ENCODE peak calls at places on chromosome 18, in eight cellular contexts. One of them, this sample, is unnamed.

GRCh38 chr18:36035253-36035652 is 32.1 kb downstream of the RPRD1A start:
- DNase-seq in activated CD4-positive, alpha-beta T cell treated with anti-CD3 and anti-CD28 coated beads, Interleukin-2, amount 50 U/mL, for 1 hour: no peak
- DNase-seq in activated gamma-delta T cell treated with Interleukin-2 at 50 U/mL for 16 hours: no peak
- DNase-seq in HT1080: no peak
- DNase-seq in lung: no peak
- DNase-seq in NCI-H82: peak; percentile 13
- DNase-seq in T47D: no peak
- DNase-seq in HFFc6: peak; percentile 19
- DNase-seq in this sample: no peak

GRCh38 chr18:47204908-47205522 is 28.9 kb upstream of the IER3IP1 start:
- DNase-seq in activated CD4-positive, alpha-beta T cell treated with anti-CD3 and anti-CD28 coated beads, Interleukin-2, amount 50 U/mL, for 1 hour: peak; percentile 22
- DNase-seq in activated gamma-delta T cell treated with Interleukin-2 at 50 U/mL for 16 hours: peak; percentile 27
- DNase-seq in HT1080: peak; percentile 42
- DNase-seq in lung: peak; percentile 38
- DNase-seq in NCI-H82: peak; percentile 69
- DNase-seq in T47D: peak; percentile 51
- DNase-seq in HFFc6: peak; percentile 41
- DNase-seq in this sample: no peak

GRCh38 chr18:11387880-11388279 is 221.5 kb upstream of the SLC35G4 start:
- DNase-seq in activated CD4-positive, alpha-beta T cell treated with anti-CD3 and anti-CD28 coated beads, Interleukin-2, amount 50 U/mL, for 1 hour: no peak
- DNase-seq in activated gamma-delta T cell treated with Interleukin-2 at 50 U/mL for 16 hours: no peak
- DNase-seq in HT1080: peak; percentile 72
- DNase-seq in lung: peak; percentile 41
- DNase-seq in NCI-H82: peak; percentile 45
- DNase-seq in T47D: peak; percentile 80
- DNase-seq in HFFc6: peak; percentile 59
- DNase-seq in this sample: no peak

GRCh38 chr18:13608791-13609552 is 117.4 kb downstream of the FAM210A start:
- DNase-seq in activated CD4-positive, alpha-beta T cell treated with anti-CD3 and anti-CD28 coated beads, Interleukin-2, amount 50 U/mL, for 1 hour: peak; percentile 39
- DNase-seq in activated gamma-delta T cell treated with Interleukin-2 at 50 U/mL for 16 hours: no peak
- DNase-seq in HT1080: no peak
- DNase-seq in lung: no peak
- DNase-seq in NCI-H82: no peak
- DNase-seq in T47D: no peak
- DNase-seq in HFFc6: no peak
- DNase-seq in this sample: no peak

GRCh38 chr18:519019-519879 is 18.7 kb upstream of the COLEC12 start:
- DNase-seq in activated CD4-positive, alpha-beta T cell treated with anti-CD3 and anti-CD28 coated beads, Interleukin-2, amount 50 U/mL, for 1 hour: no peak
- DNase-seq in activated gamma-delta T cell treated with Interleukin-2 at 50 U/mL for 16 hours: no peak
- DNase-seq in HT1080: peak; percentile 35
- DNase-seq in lung: peak; percentile 42
- DNase-seq in NCI-H82: no peak
- DNase-seq in T47D: no peak
- DNase-seq in HFFc6: no peak
- DNase-seq in this sample: no peak

GRCh38 chr18:59779979-59780378 is 82.8 kb upstream of the CCBE1 start:
- DNase-seq in activated CD4-positive, alpha-beta T cell treated with anti-CD3 and anti-CD28 coated beads, Interleukin-2, amount 50 U/mL, for 1 hour: no peak
- DNase-seq in activated gamma-delta T cell treated with Interleukin-2 at 50 U/mL for 16 hours: no peak
- DNase-seq in HT1080: peak; percentile 85
- DNase-seq in lung: no peak
- DNase-seq in NCI-H82: no peak
- DNase-seq in T47D: no peak
- DNase-seq in HFFc6: peak; percentile 86
- DNase-seq in this sample: peak; percentile 47

GRCh38 chr18:11872479-11873136 is 21.4 kb downstream of the CHMP1B start:
- DNase-seq in activated CD4-positive, alpha-beta T cell treated with anti-CD3 and anti-CD28 coated beads, Interleukin-2, amount 50 U/mL, for 1 hour: no peak
- DNase-seq in activated gamma-delta T cell treated with Interleukin-2 at 50 U/mL for 16 hours: no peak
- DNase-seq in HT1080: peak; percentile 54
- DNase-seq in lung: no peak
- DNase-seq in NCI-H82: peak; percentile 45
- DNase-seq in T47D: peak; percentile 69
- DNase-seq in HFFc6: peak; percentile 33
- DNase-seq in this sample: no peak

GRCh38 chr18:10242922-10243680 is 211.3 kb upstream of the APCDD1 start:
- DNase-seq in activated CD4-positive, alpha-beta T cell treated with anti-CD3 and anti-CD28 coated beads, Interleukin-2, amount 50 U/mL, for 1 hour: no peak
- DNase-seq in activated gamma-delta T cell treated with Interleukin-2 at 50 U/mL for 16 hours: no peak
- DNase-seq in HT1080: no peak
- DNase-seq in lung: no peak
- DNase-seq in NCI-H82: peak; percentile 80
- DNase-seq in T47D: peak; percentile 49
- DNase-seq in HFFc6: no peak
- DNase-seq in this sample: no peak

GRCh38 chr18:62606106-62606505 is 83.3 kb downstream of the ZCCHC2 start:
- DNase-seq in activated CD4-positive, alpha-beta T cell treated with anti-CD3 and anti-CD28 coated beads, Interleukin-2, amount 50 U/mL, for 1 hour: no peak
- DNase-seq in activated gamma-delta T cell treated with Interleukin-2 at 50 U/mL for 16 hours: no peak
- DNase-seq in HT1080: peak; percentile 12
- DNase-seq in lung: no peak
- DNase-seq in NCI-H82: no peak
- DNase-seq in T47D: no peak
- DNase-seq in HFFc6: no peak
- DNase-seq in this sample: no peak

GRCh38 chr18:60019463-60019840 is 119.7 kb downstream of the PMAIP1 start:
- DNase-seq in activated CD4-positive, alpha-beta T cell treated with anti-CD3 and anti-CD28 coated beads, Interleukin-2, amount 50 U/mL, for 1 hour: no peak
- DNase-seq in activated gamma-delta T cell treated with Interleukin-2 at 50 U/mL for 16 hours: no peak
- DNase-seq in HT1080: peak; percentile 51
- DNase-seq in lung: no peak
- DNase-seq in NCI-H82: no peak
- DNase-seq in T47D: no peak
- DNase-seq in HFFc6: peak; percentile 78
- DNase-seq in this sample: peak; percentile 82

GRCh38 chr18:49447810-49448745 is 12.4 kb downstream of the DYM start:
- DNase-seq in activated CD4-positive, alpha-beta T cell treated with anti-CD3 and anti-CD28 coated beads, Interleukin-2, amount 50 U/mL, for 1 hour: peak; percentile 30
- DNase-seq in activated gamma-delta T cell treated with Interleukin-2 at 50 U/mL for 16 hours: no peak
- DNase-seq in HT1080: peak; percentile 77
- DNase-seq in lung: no peak
- DNase-seq in NCI-H82: peak; percentile 90
- DNase-seq in T47D: peak; percentile 80
- DNase-seq in HFFc6: peak; percentile 51
- DNase-seq in this sample: no peak

GRCh38 chr18:51980101-51980500 is 359.9 kb upstream of the DCC start:
- DNase-seq in activated CD4-positive, alpha-beta T cell treated with anti-CD3 and anti-CD28 coated beads, Interleukin-2, amount 50 U/mL, for 1 hour: no peak
- DNase-seq in activated gamma-delta T cell treated with Interleukin-2 at 50 U/mL for 16 hours: no peak
- DNase-seq in HT1080: no peak
- DNase-seq in lung: no peak
- DNase-seq in NCI-H82: no peak
- DNase-seq in T47D: no peak
- DNase-seq in HFFc6: no peak
- DNase-seq in this sample: no peak

GRCh38 chr18:68417166-68417776 is 297.6 kb downstream of the TMX3 start:
- DNase-seq in activated CD4-positive, alpha-beta T cell treated with anti-CD3 and anti-CD28 coated beads, Interleukin-2, amount 50 U/mL, for 1 hour: no peak
- DNase-seq in activated gamma-delta T cell treated with Interleukin-2 at 50 U/mL for 16 hours: no peak
- DNase-seq in HT1080: no peak
- DNase-seq in lung: no peak
- DNase-seq in NCI-H82: no peak
- DNase-seq in T47D: no peak
- DNase-seq in HFFc6: no peak
- DNase-seq in this sample: no peak

GRCh38 chr18:59681521-59682004 is 15.7 kb downstream of the CCBE1 start:
- DNase-seq in activated CD4-positive, alpha-beta T cell treated with anti-CD3 and anti-CD28 coated beads, Interleukin-2, amount 50 U/mL, for 1 hour: no peak
- DNase-seq in activated gamma-delta T cell treated with Interleukin-2 at 50 U/mL for 16 hours: no peak
- DNase-seq in HT1080: no peak
- DNase-seq in lung: no peak
- DNase-seq in NCI-H82: peak; percentile 74
- DNase-seq in T47D: no peak
- DNase-seq in HFFc6: no peak
- DNase-seq in this sample: no peak

GRCh38 chr18:4394700-4395099 is 60.4 kb downstream of the DLGAP1 start:
- DNase-seq in activated CD4-positive, alpha-beta T cell treated with anti-CD3 and anti-CD28 coated beads, Interleukin-2, amount 50 U/mL, for 1 hour: no peak
- DNase-seq in activated gamma-delta T cell treated with Interleukin-2 at 50 U/mL for 16 hours: no peak
- DNase-seq in HT1080: no peak
- DNase-seq in lung: no peak
- DNase-seq in NCI-H82: no peak
- DNase-seq in T47D: no peak
- DNase-seq in HFFc6: no peak
- DNase-seq in this sample: no peak

GRCh38 chr18:13067966-13068365 is 76.8 kb downstream of the CEP192 start:
- DNase-seq in activated CD4-positive, alpha-beta T cell treated with anti-CD3 and anti-CD28 coated beads, Interleukin-2, amount 50 U/mL, for 1 hour: no peak
- DNase-seq in activated gamma-delta T cell treated with Interleukin-2 at 50 U/mL for 16 hours: no peak
- DNase-seq in HT1080: no peak
- DNase-seq in lung: no peak
- DNase-seq in NCI-H82: no peak
- DNase-seq in T47D: no peak
- DNase-seq in HFFc6: no peak
- DNase-seq in this sample: no peak

GRCh38 chr18:63157293-63158011 is 162.1 kb downstream of the BCL2 start:
- DNase-seq in activated CD4-positive, alpha-beta T cell treated with anti-CD3 and anti-CD28 coated beads, Interleukin-2, amount 50 U/mL, for 1 hour: peak; percentile 24
- DNase-seq in activated gamma-delta T cell treated with Interleukin-2 at 50 U/mL for 16 hours: no peak
- DNase-seq in HT1080: no peak
- DNase-seq in lung: no peak
- DNase-seq in NCI-H82: no peak
- DNase-seq in T47D: no peak
- DNase-seq in HFFc6: no peak
- DNase-seq in this sample: no peak

GRCh38 chr18:11147962-11148654 is 1.3 kb downstream of the PIEZO2 start:
- DNase-seq in activated CD4-positive, alpha-beta T cell treated with anti-CD3 and anti-CD28 coated beads, Interleukin-2, amount 50 U/mL, for 1 hour: no peak
- DNase-seq in activated gamma-delta T cell treated with Interleukin-2 at 50 U/mL for 16 hours: no peak
- DNase-seq in HT1080: no peak
- DNase-seq in lung: no peak
- DNase-seq in NCI-H82: no peak
- DNase-seq in T47D: no peak
- DNase-seq in HFFc6: no peak
- DNase-seq in this sample: no peak

GRCh38 chr18:26549486-26550435 is 1.4 kb upstream of the KCTD1 start:
- DNase-seq in activated CD4-positive, alpha-beta T cell treated with anti-CD3 and anti-CD28 coated beads, Interleukin-2, amount 50 U/mL, for 1 hour: no peak
- DNase-seq in activated gamma-delta T cell treated with Interleukin-2 at 50 U/mL for 16 hours: no peak
- DNase-seq in HT1080: peak; percentile 82
- DNase-seq in lung: peak; percentile 63
- DNase-seq in NCI-H82: peak; percentile 69
- DNase-seq in T47D: peak; percentile 86
- DNase-seq in HFFc6: peak; percentile 55
- DNase-seq in this sample: no peak

This sample was measured in kidney epithelial cell.